ENCODE peak calls at places on chromosomes 5 and 9, in seven cellular contexts. K is IMR-90, W is trophoblast cell, O is neuronal stem cell, R is mesendoderm, B is H9, S is H1. H is an unnamed sample.

GRCh38 chr5:150107909-150108447 is 21.6 kb upstream of the CSF1R start:
- DNase-seq in B (no peak), O (no peak), S (no peak), W (peak), K (peak), R (peak), H (peak)

GRCh38 chr9:126614088-126614454 is 343 bp downstream of the LMX1B start:
- DNase-seq in R (no peak), W (no peak), K (no peak), O (no peak), S (no peak), B (no peak), H (no peak)

GRCh38 chr5:3299441-3299840 is 296.2 kb upstream of the IRX1 start:
- DNase-seq in R (no peak), B (no peak), S (no peak), W (no peak), O (no peak), K (no peak), H (no peak)

GRCh38 chr9:90308746-90309145 is 333.9 kb downstream of the DIRAS2 start:
- DNase-seq in B (no peak), K (no peak), W (no peak), O (no peak), S (no peak), R (no peak), H (no peak)

GRCh38 chr5:75281716-75282465 is 45.2 kb upstream of the ANKRD31 start:
- DNase-seq in K (peak), O (no peak), W (no peak), S (no peak), R (peak), B (no peak), H (peak)

GRCh38 chr9:116087751-116088194 is 65.8 kb upstream of the PAPPA start:
- DNase-seq in B (no peak), O (no peak), S (no peak), R (peak), K (peak), W (no peak), H (peak)

GRCh38 chr9:112248722-112249121 is 73.6 kb upstream of the SUSD1 start:
- DNase-seq in B (no peak), O (no peak), R (no peak), K (peak), S (no peak), W (no peak), H (peak)

GRCh38 chr9:79877943-79878612 is 306.3 kb downstream of the TLE4 start:
- DNase-seq in K (no peak), W (no peak), B (no peak), O (no peak), S (no peak), R (no peak), H (no peak)

GRCh38 chr5:136802382-136802781 is 437.0 kb upstream of the TRPC7 start:
- DNase-seq in S (no peak), B (no peak), K (peak), O (peak), R (peak), W (no peak), H (no peak)

GRCh38 chr5:109921735-109922395 is 232.1 kb downstream of the MAN2A1 start:
- DNase-seq in K (no peak), R (no peak), B (no peak), W (no peak), S (no peak), O (no peak), H (no peak)

GRCh38 chr9:104885818-104886709 is 41.9 kb downstream of the ABCA1 start:
- DNase-seq in K (no peak), R (peak), S (peak), O (no peak), W (no peak), B (peak), H (no peak)

GRCh38 chr5:177473461-177473991 is at the start of gene DBN1:
- DNase-seq in B (peak), W (no peak), R (peak), K (no peak), S (no peak), O (no peak), H (peak)

GRCh38 chr5:43891112-43891511 is 288.1 kb downstream of the NNT start:
- DNase-seq in S (no peak), W (no peak), O (no peak), R (no peak), K (no peak), B (no peak), H (no peak)

GRCh38 chr9:129381481-129381957 is 203.5 kb upstream of the IER5L start:
- DNase-seq in K (no peak), W (no peak), R (no peak), O (no peak), B (peak), S (no peak), H (no peak)

GRCh38 chr5:153585616-153586015 is 95.1 kb downstream of the GRIA1 start:
- DNase-seq in O (no peak), B (no peak), S (no peak), K (no peak), W (no peak), R (peak), H (no peak)

GRCh38 chr9:130196643-130197042 is 24.4 kb downstream of the NCS1 start:
- DNase-seq in R (no peak), S (no peak), W (no peak), K (peak), B (no peak), O (no peak), H (no peak)

GRCh38 chr9:108671794-108672193 is 184.0 kb downstream of the ACTL7B start:
- DNase-seq in R (no peak), O (no peak), B (no peak), S (no peak), W (no peak), K (peak), H (no peak)

GRCh38 chr5:172491481-172491880 is 37.2 kb upstream of the SH3PXD2B start:
- DNase-seq in W (no peak), S (no peak), B (peak), K (no peak), O (no peak), R (no peak), H (no peak)

GRCh38 chr9:68800836-68801235 is 95.8 kb downstream of the PIP5K1B start:
- DNase-seq in K (no peak), O (no peak), R (no peak), B (no peak), W (no peak), S (no peak), H (no peak)

GRCh38 chr9:4936823-4937222 is 48.2 kb upstream of the JAK2 start:
- DNase-seq in W (no peak), O (no peak), B (no peak), K (no peak), S (no peak), R (no peak), H (no peak)

GRCh38 chr9:127999461-127999860 is 18.7 kb upstream of the EEIG1 start:
- DNase-seq in K (no peak), B (no peak), W (no peak), R (no peak), O (no peak), S (no peak), H (no peak)

GRCh38 chr5:9924614-9925013 is 294.5 kb upstream of the TAS2R1 start:
- DNase-seq in B (no peak), W (no peak), K (peak), S (no peak), O (no peak), R (peak), H (peak)

GRCh38 chr5:39775458-39776365 is 350.9 kb upstream of the DAB2 start:
- DNase-seq in K (peak), W (peak), B (no peak), R (peak), S (no peak), O (no peak), H (peak)

GRCh38 chr9:68738346-68738745 is 33.3 kb downstream of the PIP5K1B start:
- DNase-seq in W (no peak), K (no peak), S (no peak), O (no peak), B (no peak), R (no peak), H (no peak)

GRCh38 chr9:83013867-83014605 is 48.9 kb downstream of the RASEF start:
- DNase-seq in B (no peak), K (peak), R (no peak), W (no peak), O (no peak), S (no peak), H (peak)

GRCh38 chr9:97397220-97397619 is 14.7 kb upstream of the TDRD7 start:
- DNase-seq in S (no peak), K (no peak), W (no peak), R (no peak), B (no peak), O (no peak), H (no peak)

GRCh38 chr5:36392186-36392585 is 90.5 kb upstream of the RANBP3L start:
- DNase-seq in O (no peak), K (no peak), R (no peak), W (no peak), B (no peak), S (no peak), H (no peak)

GRCh38 chr5:133801955-133802751 is 166.3 kb downstream of the C5orf15 start:
- DNase-seq in W (no peak), K (peak), S (no peak), B (no peak), O (no peak), R (no peak), H (no peak)

GRCh38 chr9:98709968-98710965 is 1.5 kb upstream of the GABBR2 start:
- DNase-seq in K (peak), S (no peak), W (no peak), R (peak), B (peak), O (no peak), H (peak)

GRCh38 chr5:133460172-133460758 is 152.1 kb downstream of the FSTL4 start:
- DNase-seq in S (peak), W (no peak), K (no peak), R (peak), O (peak), B (peak), H (no peak)

DNA sequence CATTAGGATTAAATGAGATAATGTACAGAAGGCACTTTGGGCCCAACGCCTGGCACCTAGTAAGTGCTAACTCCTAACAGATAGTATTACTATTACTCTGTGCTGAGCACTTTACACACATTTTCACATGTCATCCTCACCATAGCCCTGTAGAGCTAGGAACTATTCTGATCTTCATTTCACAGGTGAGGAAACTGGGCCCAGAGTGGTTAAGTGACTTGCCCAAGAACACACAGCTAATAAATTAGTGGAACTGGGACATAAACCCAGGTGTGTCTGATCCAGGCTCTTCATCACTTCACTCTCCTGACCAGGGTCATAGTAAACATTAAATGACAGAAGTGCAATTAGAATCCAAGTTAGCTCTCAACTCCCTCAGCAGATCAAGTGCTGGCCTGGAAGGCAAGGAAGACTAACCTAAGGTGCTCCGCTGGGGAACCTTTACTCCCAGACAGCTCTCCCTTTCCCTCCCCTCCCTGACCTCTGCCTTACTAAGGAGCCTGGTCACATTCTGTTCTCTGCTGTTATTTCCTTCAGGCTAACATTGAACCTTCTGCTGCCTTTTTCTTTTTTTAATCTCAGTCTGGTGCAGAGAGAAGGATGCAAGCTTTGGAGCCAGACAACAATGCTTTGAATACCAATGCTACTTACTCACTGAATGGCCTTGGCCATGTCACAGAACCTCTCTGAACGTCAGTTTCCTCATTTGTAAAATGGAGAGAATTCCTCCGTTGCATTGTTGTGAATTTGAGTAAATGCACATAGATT is 4.1 kb upstream of the ADRA1B start:
- DNase-seq in R (peak), O (no peak), W (peak), B (no peak), K (peak), S (no peak), H (peak)
- H3K4ac ChIP-seq in R (no peak), O (no peak), W (no peak), B (no peak), K (peak), S (no peak), H (no peak)

GRCh38 chr5:79728396-79728795 is 38.8 kb downstream of the CMYA5 start:
- DNase-seq in W (no peak), O (no peak), B (no peak), K (peak), R (no peak), S (no peak), H (no peak)

GRCh38 chr5:79729686-79730085 is 40.0 kb downstream of the CMYA5 start:
- DNase-seq in W (no peak), O (no peak), B (no peak), K (no peak), R (no peak), S (no peak), H (no peak)

DNA sequence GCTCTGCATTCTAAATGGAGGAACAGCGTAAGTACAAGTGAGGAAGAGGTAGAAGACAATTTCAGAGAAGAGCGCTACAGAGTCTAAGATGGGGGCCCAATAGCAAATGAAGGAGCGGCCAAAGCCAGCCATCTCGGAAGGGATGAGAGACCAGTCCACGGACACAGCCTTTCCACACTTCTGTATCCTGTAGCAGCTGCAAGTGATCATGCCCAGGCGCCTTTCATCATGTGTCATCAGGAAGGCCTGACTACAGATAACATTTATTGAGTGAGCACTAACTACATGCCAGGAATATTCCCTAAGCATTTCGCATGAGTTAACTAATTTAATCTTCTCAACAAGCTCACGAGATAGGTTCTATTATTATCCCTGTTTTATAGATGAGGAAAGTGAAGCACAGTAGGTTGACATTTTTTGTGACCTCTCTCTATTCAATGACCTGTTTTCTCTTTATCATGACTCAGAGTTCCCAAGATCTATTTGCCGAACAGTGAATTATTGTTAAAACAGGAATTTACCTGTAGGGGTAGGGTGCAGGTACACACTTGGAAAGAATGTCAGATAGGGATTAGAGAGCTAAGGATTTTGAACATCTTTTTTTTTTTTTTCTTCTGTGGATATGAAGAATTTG is 38.2 kb downstream of the CMYA5 start:
- DNase-seq in W (peak), O (no peak), B (no peak), S (no peak), K (no peak), R (no peak), H (no peak)
- H3K9ac ChIP-seq in W (no peak), O (no peak), B (no peak), S (no peak), K (no peak), R (no peak), H (no peak)

DNA sequence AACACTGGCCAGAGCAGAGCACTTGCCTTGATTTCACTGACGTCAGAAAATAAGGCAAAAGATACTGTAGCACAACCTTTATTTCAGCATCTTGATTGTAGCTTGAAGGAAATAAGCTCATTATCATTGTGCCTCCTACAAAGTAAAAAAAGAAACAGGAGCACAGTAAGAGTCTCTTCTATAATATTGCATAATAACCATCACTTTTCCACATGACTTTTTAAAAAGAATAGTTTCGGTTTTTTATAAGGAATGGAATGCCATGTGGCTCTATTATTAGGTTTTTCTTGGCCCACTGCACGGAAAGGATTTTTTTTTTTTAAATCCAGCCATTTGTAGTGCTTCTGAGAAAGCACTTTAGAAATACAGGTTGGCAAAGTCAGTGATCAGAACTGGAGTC is 655.3 kb downstream of the LRRC70 start:
- DNase-seq in R (no peak), B (no peak), K (no peak), O (no peak), W (no peak), S (no peak), H (no peak)
- H4K8ac ChIP-seq in R (no peak), B (no peak), K (no peak), O (no peak), W (no peak), S (no peak), H (no peak)

GRCh38 chr5:159340511-159340910 is 10.2 kb upstream of the IL12B start:
- DNase-seq in S (no peak), R (no peak), O (no peak), B (no peak), K (no peak), W (no peak), H (no peak)

GRCh38 chr5:159342838-159343237 is 12.6 kb upstream of the IL12B start:
- DNase-seq in S (no peak), R (no peak), K (no peak), O (no peak), W (no peak), B (no peak), H (no peak)

GRCh38 chr5:159343295-159344094 is 13.2 kb upstream of the IL12B start:
- DNase-seq in W (peak), K (no peak), R (peak), B (no peak), S (no peak), O (no peak), H (no peak)

GRCh38 chr5:159341145-159341544 is 10.9 kb upstream of the IL12B start:
- DNase-seq in S (no peak), W (no peak), K (no peak), B (no peak), O (no peak), R (no peak), H (no peak)

DNA sequence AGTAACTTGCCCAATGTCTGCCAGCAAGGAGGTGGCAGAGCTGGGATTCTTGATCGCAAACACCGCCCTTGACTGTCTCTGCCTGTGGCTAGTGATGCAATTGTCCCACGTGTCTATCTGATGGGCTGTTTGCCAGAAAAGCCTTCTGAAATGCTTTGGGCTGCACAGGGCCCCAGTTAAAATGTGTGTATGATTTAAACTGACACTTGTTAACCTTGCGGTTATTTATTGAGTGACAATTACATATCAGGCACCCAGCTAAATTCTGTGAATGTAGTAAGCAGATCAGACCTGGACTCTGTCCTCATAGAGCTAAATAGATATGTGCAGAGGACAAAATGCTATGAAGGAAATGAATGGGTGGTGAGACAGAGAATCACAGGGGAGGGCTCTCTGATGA is 11.6 kb upstream of the IL12B start:
- DNase-seq in R (no peak), W (peak), S (no peak), K (peak), B (no peak), O (no peak), H (peak)
- H3K4ac ChIP-seq in R (no peak), W (no peak), S (no peak), K (no peak), B (no peak), O (no peak), H (no peak)

GRCh38 chr9:77018058-77019009 is 1.1 kb upstream of the FOXB2 start:
- DNase-seq in K (no peak), R (peak), O (peak), W (no peak), S (no peak), B (peak), H (no peak)

GRCh38 chr9:77015291-77016048 is 4.0 kb upstream of the FOXB2 start:
- DNase-seq in B (peak), K (no peak), O (no peak), W (no peak), R (no peak), S (no peak), H (no peak)

GRCh38 chr9:77017505-77017894 is 2.0 kb upstream of the FOXB2 start:
- DNase-seq in S (no peak), R (no peak), K (no peak), O (no peak), W (no peak), B (no peak), H (no peak)

GRCh38 chr9:77016111-77016525 is 3.3 kb upstream of the FOXB2 start:
- DNase-seq in W (no peak), S (no peak), O (peak), K (no peak), R (peak), B (peak), H (no peak)

GRCh38 chr9:77016526-77017504 is 2.6 kb upstream of the FOXB2 start:
- DNase-seq in O (peak), R (peak), K (no peak), S (no peak), B (peak), W (no peak), H (no peak)
- H3K9ac ChIP-seq in O (no peak), R (peak), K (no peak), S (no peak), B (no peak), W (no peak), H (no peak)

DNA sequence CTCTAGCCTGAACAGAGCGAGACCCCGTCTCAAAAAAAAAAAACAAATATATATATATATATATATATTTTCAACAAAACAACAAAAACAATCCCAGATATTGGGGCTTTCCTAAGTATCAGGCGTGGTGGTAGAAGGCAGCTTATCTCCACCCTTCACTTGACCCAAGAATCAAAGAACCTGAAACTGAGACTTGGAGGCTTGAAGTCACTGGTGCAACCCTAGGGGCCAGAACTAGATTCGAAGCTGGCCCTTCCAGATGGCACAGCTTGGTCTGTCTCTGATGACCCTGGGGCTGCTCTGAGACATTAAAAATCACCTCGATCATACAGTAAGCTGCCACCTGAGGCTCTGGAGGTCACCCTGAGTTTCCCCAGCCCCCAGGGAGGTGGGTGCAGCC is 1.3 kb upstream of the KCNMB1 start:
- DNase-seq in S (no peak), K (no peak), O (no peak), R (no peak), B (no peak), W (no peak), H (no peak)
- H4K8ac ChIP-seq in S (no peak), K (no peak), O (no peak), R (no peak), B (no peak), W (no peak), H (peak)

DNA sequence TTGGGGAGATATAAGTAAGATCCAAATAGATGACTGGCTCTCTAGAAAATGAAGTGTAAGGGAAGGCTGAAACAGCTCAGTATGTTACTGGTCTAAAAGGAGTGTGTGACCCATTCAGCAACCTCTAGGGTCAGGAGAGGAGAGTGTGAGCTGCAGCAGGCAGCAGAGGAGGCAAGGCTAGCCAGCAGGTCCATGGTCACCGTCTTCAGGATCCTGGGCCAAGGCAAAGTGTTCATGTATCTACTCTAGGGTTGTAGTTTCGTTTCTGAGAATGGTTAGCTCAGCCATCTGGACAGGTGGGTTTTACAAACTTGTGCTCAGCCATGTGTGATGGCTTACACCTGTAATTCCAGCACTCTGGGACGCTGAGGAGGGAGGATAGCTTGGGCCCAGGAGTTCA is 13.7 kb downstream of the MYO10 start:
- DNase-seq in R (no peak), S (no peak), W (no peak), K (no peak), O (no peak), B (no peak), H (no peak)
- H3K4ac ChIP-seq in R (no peak), S (peak), W (no peak), K (no peak), O (no peak), B (no peak), H (no peak)